ENCODE peak calls at places on chromosomes 5 and 9, in nine cellular contexts. N is neural crest cell; C is fibroblast of mammary gland; I is M059J; Z is activated CD4-positive, alpha-beta T cell treated with anti-CD3 and anti-CD28 coated beads, Interleukin-2, amount 50 U/mL, for 48 hours; F is T47D; W is PC-3; G is Calu3; X is activated T-cell treated with anti-CD3 and anti-CD28 coated beads, Interleukin-2, amount 50 U/mL, for 1 hour. E is an unnamed sample.

GRCh38 chr5:93578813-93579560 is 2.0 kb downstream of the NR2F1-AS1 start:
- DNase-seq in N (peak), F (no peak), G (peak), C (peak), I (peak), X (no peak), Z (no peak), W (peak), E (no peak)

GRCh38 chr5:15757103-15757502 is 257.1 kb downstream of the FBXL7 start:
- DNase-seq in N (no peak), W (no peak), X (no peak), G (no peak), C (peak), Z (no peak), I (peak), F (no peak), E (no peak)

GRCh38 chr9:112856843-112857242 is 33.8 kb downstream of the SLC46A2 start:
- DNase-seq in N (no peak), F (no peak), Z (no peak), G (no peak), I (no peak), C (no peak), X (no peak), W (no peak), E (no peak)

GRCh38 chr5:149729150-149729549 is 960 bp upstream of the PPARGC1B start:
- DNase-seq in I (no peak), C (no peak), W (no peak), N (no peak), X (no peak), G (no peak), Z (no peak), F (no peak), E (no peak)

GRCh38 chr5:171830686-171831085 is 45.1 kb downstream of the SMIM23 start:
- DNase-seq in W (no peak), I (no peak), N (no peak), F (no peak), Z (no peak), G (no peak), C (no peak), X (no peak), E (no peak)

GRCh38 chr5:149636861-149637246 is 55.6 kb downstream of the ARHGEF37 start:
- DNase-seq in Z (no peak), F (peak), X (peak), C (peak), G (peak), W (peak), N (peak), I (peak), E (peak)

GRCh38 chr5:96431376-96432244 is 1.4 kb downstream of the PCSK1 start:
- DNase-seq in I (peak), N (no peak), G (no peak), F (no peak), C (peak), Z (peak), W (no peak), X (no peak), E (no peak)

GRCh38 chr9:87770616-87771015 is 44.7 kb downstream of the CTSL start:
- DNase-seq in G (peak), N (no peak), Z (no peak), F (no peak), C (no peak), I (no peak), X (no peak), W (no peak), E (peak)

GRCh38 chr9:114348906-114349482 is 19.3 kb downstream of the ORM2 start:
- DNase-seq in N (peak), W (peak), C (peak), X (peak), I (peak), G (peak), Z (peak), F (no peak), E (peak)

GRCh38 chr5:111172504-111172903 is 51.7 kb upstream of the CAMK4 start:
- DNase-seq in I (peak), X (no peak), W (no peak), F (no peak), G (peak), N (no peak), C (no peak), Z (no peak), E (no peak)

GRCh38 chr5:129724222-129724621 is 23.7 kb upstream of the MINAR2 start:
- DNase-seq in W (no peak), N (no peak), X (no peak), I (no peak), C (no peak), F (no peak), Z (no peak), G (no peak), E (no peak)